ENCODE peak calls at places on chromosome 4, in nine cellular contexts. J is uterus, T is psoas muscle, U is PC-3, R is IMR-90, X is colonic mucosa, H is pancreas, O is lower lobe of right lung, M is H9. Y is an unnamed sample.
A peak's percentile ranks its signal among the peaks of the same experiment; 100 is the strongest.

GRCh38 chr4:119034276-119035008 is 101.2 kb upstream of the MYOZ2 start:
- DNase-seq in J (no peak), X (no peak), T (no peak), M (peak; percentile 42), O (no peak), R (no peak), H (no peak), U (no peak), Y (no peak)

GRCh38 chr4:95572304-95572991 is 23.7 kb upstream of the UNC5C start:
- DNase-seq in R (no peak), T (peak; percentile 57), H (peak; percentile 34), U (peak; percentile 72), X (peak; percentile 38), J (no peak), M (peak; percentile 53), O (peak; percentile 70), Y (no peak)

GRCh38 chr4:176387571-176387970 is 67.8 kb downstream of the SPCS3 start:
- DNase-seq in H (no peak), T (no peak), J (no peak), R (peak; percentile 62), O (no peak), X (no peak), U (peak; percentile 66), M (no peak), Y (no peak)

GRCh38 chr4:123390846-123391456 is 5.6 kb upstream of the SPRY1 start:
- DNase-seq in T (no peak), O (no peak), H (no peak), M (no peak), U (peak; percentile 47), J (no peak), X (no peak), R (peak; percentile 32), Y (no peak)

GRCh38 chr4:156109943-156110925 is 156.6 kb upstream of the CTSO start:
- DNase-seq in J (peak; percentile 63), O (no peak), U (no peak), X (no peak), H (no peak), T (no peak), M (peak; percentile 49), R (peak; percentile 8), Y (no peak)

GRCh38 chr4:152265149-152265621 is 270.7 kb downstream of the FBXW7 start:
- DNase-seq in T (no peak), U (peak; percentile 94), J (no peak), M (no peak), H (no peak), O (no peak), R (peak; percentile 92), X (no peak), Y (peak; percentile 84)

GRCh38 chr4:7067147-7067522 is 729 bp downstream of the GRPEL1 start:
- DNase-seq in X (peak; percentile 52), J (no peak), H (peak; percentile 87), U (peak; percentile 31), M (no peak), R (no peak), T (peak; percentile 75), O (no peak), Y (no peak)

GRCh38 chr4:155694100-155694785 is 27.6 kb downstream of the GUCY1A1 start:
- DNase-seq in J (no peak), X (no peak), H (no peak), M (no peak), R (no peak), U (no peak), O (no peak), T (no peak), Y (no peak)

GRCh38 chr4:2797188-2797544 is 4.3 kb downstream of the SH3BP2 start:
- DNase-seq in O (peak; percentile 40), X (peak; percentile 21), U (no peak), R (no peak), H (peak; percentile 66), T (no peak), J (peak; percentile 13), M (no peak), Y (no peak)

GRCh38 chr4:2797545-2798305 is 4.8 kb downstream of the SH3BP2 start:
- DNase-seq in T (peak; percentile 52), O (peak; percentile 54), U (no peak), X (peak; percentile 22), M (no peak), R (no peak), H (peak; percentile 90), J (peak; percentile 13), Y (no peak)

GRCh38 chr4:2799444-2799911 is 6.6 kb downstream of the SH3BP2 start:
- DNase-seq in M (no peak), R (no peak), U (no peak), O (peak; percentile 72), T (peak; percentile 45), H (peak; percentile 76), X (peak; percentile 27), J (peak; percentile 15), Y (no peak)

GRCh38 chr4:2799971-2800690 is 7.2 kb downstream of the SH3BP2 start:
- DNase-seq in T (peak; percentile 59), R (no peak), H (peak; percentile 81), O (peak; percentile 61), U (no peak), M (no peak), J (peak; percentile 17), X (peak; percentile 21), Y (no peak)

DNA sequence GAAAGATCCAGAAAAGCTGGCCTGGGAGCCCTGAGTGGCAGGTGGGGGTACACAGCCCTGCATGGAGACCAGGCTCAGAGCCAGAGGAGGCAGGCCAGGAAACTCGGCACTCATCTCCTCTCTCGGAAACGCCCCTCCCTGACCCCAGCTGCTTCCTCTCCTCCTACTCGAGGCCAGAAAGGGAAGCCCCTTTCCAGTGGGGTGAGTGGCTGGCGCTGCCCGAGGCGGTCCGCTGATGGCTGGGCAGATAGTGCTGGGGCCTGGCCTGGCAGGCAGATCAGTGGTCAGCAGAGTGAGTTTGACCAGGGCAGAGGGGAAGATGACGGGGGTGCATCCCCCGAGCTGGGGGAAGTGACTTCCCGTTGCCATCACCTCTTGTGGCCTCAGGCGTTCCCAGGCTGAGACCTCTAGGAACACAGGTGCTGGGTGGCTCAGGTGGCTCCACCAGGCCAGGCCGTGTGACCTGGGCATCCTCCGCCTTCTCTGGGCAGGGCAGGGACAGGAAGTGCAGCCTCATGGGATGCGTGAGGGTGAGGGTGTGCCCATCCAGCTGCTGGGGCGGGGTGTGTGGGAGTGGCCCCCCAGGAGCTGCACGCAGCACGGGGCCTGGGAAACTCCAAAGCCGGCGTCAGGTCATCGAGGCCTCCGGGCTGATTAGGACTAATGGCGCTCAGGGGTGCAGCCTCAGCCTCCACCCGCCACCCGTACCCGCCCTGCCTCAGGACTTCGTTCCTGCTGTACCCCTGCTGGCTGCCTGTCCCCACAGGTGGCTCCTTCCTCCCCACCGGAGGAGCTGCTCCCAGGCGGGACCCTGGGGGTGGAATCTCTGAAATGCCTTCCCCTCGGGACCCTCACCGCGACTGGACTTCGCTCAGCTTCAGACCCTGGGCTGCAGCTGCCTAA is 5.8 kb downstream of the SH3BP2 start:
- DNase-seq in U (no peak), T (peak; percentile 82), R (no peak), H (peak; percentile 75), J (peak; percentile 63), O (peak; percentile 88), X (peak; percentile 85), M (no peak), Y (no peak)
- H3K27me3 ChIP-seq in U (no peaks in the 10 kb centered on the region), T (no peaks in the 10 kb centered on the region), R (no peaks in the 10 kb centered on the region), H (no peaks in the 10 kb centered on the region), J (no peaks in the 10 kb centered on the region), O (no peaks in the 10 kb centered on the region), X (no peaks in the 10 kb centered on the region), M (no peaks in the 10 kb centered on the region), Y (no peaks in the 10 kb centered on the region)

GRCh38 chr4:146545102-146545501 is 23.4 kb upstream of the SLC10A7 start:
- DNase-seq in R (peak; percentile 29), U (peak; percentile 61), H (no peak), T (no peak), M (peak; percentile 44), J (no peak), O (no peak), X (no peak), Y (no peak)
- TF ChIP-seq CTCF in R (peak; percentile 37), U (peak; percentile 67), H (no peak), T (no peak), M (peak; percentile 67), J (no peak), O (peak; percentile 16), X (no peak), Y (peak; percentile 42)

GRCh38 chr4:121990489-121990888 is 38.6 kb upstream of the TRPC3 start:
- DNase-seq in J (no peak), X (no peak), R (no peak), T (no peak), U (no peak), O (no peak), H (no peak), M (no peak), Y (no peak)

GRCh38 chr4:122000849-122001248 is 49.0 kb upstream of the TRPC3 start:
- DNase-seq in O (no peak), R (no peak), U (no peak), M (no peak), H (no peak), T (no peak), X (no peak), J (no peak), Y (no peak)

GRCh38 chr4:121991968-121992367 is 40.1 kb upstream of the TRPC3 start:
- DNase-seq in X (no peak), R (no peak), T (no peak), H (no peak), O (no peak), M (no peak), U (no peak), J (no peak), Y (no peak)

GRCh38 chr4:121998024-121998423 is 46.2 kb upstream of the TRPC3 start:
- DNase-seq in M (peak; percentile 52), H (no peak), R (no peak), U (peak; percentile 4), O (no peak), T (no peak), X (no peak), J (no peak), Y (no peak)

DNA sequence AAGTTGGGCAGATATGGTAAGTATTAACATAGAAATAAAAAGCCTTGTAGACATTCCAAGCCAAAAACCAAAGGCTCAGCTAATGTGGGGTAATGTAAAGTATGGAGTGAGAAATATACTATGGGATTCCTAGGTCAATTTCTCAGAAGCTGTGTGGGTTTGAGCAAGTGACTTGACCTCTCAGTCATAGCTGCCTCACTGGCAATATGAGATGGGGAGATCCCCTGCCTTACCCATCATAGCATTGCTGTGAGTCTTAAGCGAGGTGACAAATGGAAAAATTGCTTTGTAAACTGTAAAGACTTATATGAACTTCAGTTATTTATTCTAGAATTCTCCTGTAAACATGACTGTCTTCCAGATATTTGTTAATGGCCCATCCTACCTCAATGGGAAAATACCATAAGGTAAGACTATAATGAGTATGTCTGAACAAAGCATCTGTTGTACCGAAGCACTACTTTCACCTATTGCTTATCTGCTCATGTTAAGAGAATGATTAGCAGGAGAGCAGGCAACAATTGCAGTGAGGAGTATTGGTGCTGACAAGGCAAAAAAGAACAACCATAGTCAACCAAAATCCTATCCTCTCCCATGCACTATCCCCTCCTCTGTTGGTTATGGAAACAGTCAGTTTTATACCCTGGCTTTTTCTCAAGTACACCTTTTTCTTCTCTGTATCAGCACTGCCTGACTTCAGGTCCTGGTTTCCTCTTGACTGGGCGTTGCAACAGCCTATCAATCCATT is 44.1 kb upstream of the TRPC3 start:
- DNase-seq in M (no peak), O (no peak), U (no peak), J (no peak), R (peak; percentile 37), T (no peak), H (no peak), X (no peak), Y (no peak)
- H3K9me3 ChIP-seq in M (no peaks in the 10 kb centered on the region), O (no peaks in the 10 kb centered on the region), U (no peaks in the 10 kb centered on the region), J (no peaks in the 10 kb centered on the region), R (no peaks in the 10 kb centered on the region), T (no peaks in the 10 kb centered on the region), H (no peaks in the 10 kb centered on the region), X (no peaks in the 10 kb centered on the region), Y (no peaks in the 10 kb centered on the region)

GRCh38 chr4:133146192-133146573 is 2.9 kb upstream of the PCDH10 start:
- DNase-seq in U (no peak), H (no peak), M (no peak), J (no peak), T (no peak), X (no peak), O (no peak), R (no peak), Y (no peak)

GRCh38 chr4:133146574-133147198 is 2.4 kb upstream of the PCDH10 start:
- DNase-seq in U (peak; percentile 59), H (peak; percentile 64), M (peak; percentile 82), X (no peak), O (no peak), J (peak; percentile 25), R (peak; percentile 40), T (peak; percentile 34), Y (no peak)

GRCh38 chr4:133143775-133144430 is 5.2 kb upstream of the PCDH10 start:
- DNase-seq in R (no peak), O (no peak), U (no peak), H (no peak), J (no peak), X (no peak), M (no peak), T (no peak), Y (no peak)

GRCh38 chr4:133145758-133146157 is 3.3 kb upstream of the PCDH10 start:
- DNase-seq in J (no peak), U (no peak), X (no peak), R (no peak), H (no peak), O (no peak), M (no peak), T (no peak), Y (no peak)

DNA sequence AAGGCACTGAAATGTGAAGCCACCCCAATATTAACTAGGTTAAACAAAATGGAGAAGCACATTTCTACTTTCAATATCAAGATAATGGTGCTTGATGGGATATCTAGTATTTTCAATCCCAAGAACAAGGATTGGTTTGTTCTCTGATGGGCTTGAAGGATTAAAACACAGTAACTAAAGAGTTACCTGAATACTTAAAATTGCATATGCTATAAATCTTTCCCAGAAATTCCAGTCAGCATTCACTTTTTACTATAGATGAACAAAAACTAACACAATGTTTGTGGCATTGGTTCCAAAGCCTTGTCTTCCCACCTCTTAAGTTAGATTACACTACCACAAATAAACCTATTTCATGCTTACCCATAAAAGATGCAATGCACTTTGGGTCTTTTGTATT is 3.9 kb upstream of the PCDH10 start:
- DNase-seq in U (no peak), T (no peak), J (no peak), R (no peak), O (no peak), M (no peak), X (no peak), H (no peak), Y (no peak)
- H3K27me3 ChIP-seq in U (peaks cover 3% of the 10 kb centered on the region), T (peaks cover 13% of the 10 kb centered on the region), J (peaks cover 20% of the 10 kb centered on the region), R (peaks cover 16% of the 10 kb centered on the region), O (peaks cover 36% of the 10 kb centered on the region), M (peaks cover 11% of the 10 kb centered on the region), X (peaks cover 24% of the 10 kb centered on the region), H (peaks cover 6% of the 10 kb centered on the region), Y (peaks cover 18% of the 10 kb centered on the region)

Y was measured in AG04450.